ENCODE peak calls at places on chromosomes 6 and 20, in six cellular contexts. U, N, Q, I, R and B are unnamed samples.

GRCh38 chr6:73585566-73586415 is 65.0 kb upstream of the EEF1A1 start:
- DNase-seq in U (no peak), N (no peak), Q (peak; percentile 47), I (no peak), R (peak; percentile 71), B (peak; percentile 15)

GRCh38 chr6:35092362-35093117 is 48.6 kb downstream of the TCP11 start:
- DNase-seq in U (no peak), N (no peak), Q (peak; percentile 40), I (peak; percentile 7), R (peak; percentile 40), B (no peak)

GRCh38 chr20:56630086-56630493 is 984 bp downstream of the TFAP2C start:
- DNase-seq in U (no peak), N (peak; percentile 85), Q (no peak), I (peak; percentile 94), R (peak; percentile 21), B (peak; percentile 87)

GRCh38 chr6:6686748-6687601 is 98.5 kb downstream of the LY86 start:
- DNase-seq in U (no peak), N (peak; percentile 99), Q (no peak), I (peak; percentile 95), R (peak; percentile 83), B (peak; percentile 95)

GRCh38 chr6:142886431-142887170 is 58.4 kb downstream of the HIVEP2 start:
- DNase-seq in U (no peak), N (no peak), Q (no peak), I (no peak), R (no peak), B (no peak)

GRCh38 chr6:137724018-137724403 is 143.0 kb upstream of the TNFAIP3 start:
- DNase-seq in U (no peak), N (no peak), Q (no peak), I (no peak), R (no peak), B (no peak)

GRCh38 chr20:46058656-46059281 is 29.8 kb downstream of the SLC12A5 start:
- DNase-seq in U (no peak), N (peak; percentile 65), Q (no peak), I (peak; percentile 60), R (no peak), B (peak; percentile 26)

GRCh38 chr6:23456396-23456795 is 669.6 kb upstream of the NRSN1 start:
- DNase-seq in U (no peak), N (no peak), Q (no peak), I (no peak), R (no peak), B (no peak)

GRCh38 chr6:90068264-90068663 is 174.0 kb downstream of the GJA10 start:
- DNase-seq in U (no peak), N (no peak), Q (no peak), I (peak; percentile 52), R (no peak), B (no peak)